ENCODE peak calls at places on chromosomes 12 and 14, in six cellular contexts. One of them, this sample, is unnamed.

GRCh38 chr12:103333676-103334075 is 162.1 kb downstream of the C12orf42 start:
- DNase-seq in BE2C: no peak
- DNase-seq in stimulated activated CD4-positive, alpha-beta T cell treated with anti-CD3 and anti-CD28 coated beads, Interleukin-1b, Interleukin-23, amount 100 ng/mL, for 4 hours: no peak
- DNase-seq in upper lobe of right lung: no peak
- DNase-seq in activated CD4-positive, alpha-beta T cell treated with anti-CD3 and anti-CD28 coated beads, Interleukin-2, amount 50 U/mL, for 1 hour: no peak
- DNase-seq in A673: no peak
- DNase-seq in this sample: no peak

GRCh38 chr14:86541969-86542368 is 1012.0 kb downstream of the FLRT2 start:
- DNase-seq in BE2C: peak
- DNase-seq in stimulated activated CD4-positive, alpha-beta T cell treated with anti-CD3 and anti-CD28 coated beads, Interleukin-1b, Interleukin-23, amount 100 ng/mL, for 4 hours: no peak
- DNase-seq in upper lobe of right lung: no peak
- DNase-seq in activated CD4-positive, alpha-beta T cell treated with anti-CD3 and anti-CD28 coated beads, Interleukin-2, amount 50 U/mL, for 1 hour: no peak
- DNase-seq in A673: peak
- DNase-seq in this sample: no peak

GRCh38 chr12:131408484-131408883 is 302.4 kb upstream of the SFSWAP start:
- DNase-seq in upper lobe of right lung: no peak
- DNase-seq in stimulated activated CD4-positive, alpha-beta T cell treated with anti-CD3 and anti-CD28 coated beads, Interleukin-1b, Interleukin-23, amount 100 ng/mL, for 4 hours: no peak
- DNase-seq in activated CD4-positive, alpha-beta T cell treated with anti-CD3 and anti-CD28 coated beads, Interleukin-2, amount 50 U/mL, for 1 hour: no peak
- DNase-seq in BE2C: no peak
- DNase-seq in A673: no peak
- DNase-seq in this sample: no peak

GRCh38 chr14:20857630-20858261 is 33.4 kb upstream of the RNASE3 start:
- DNase-seq in activated CD4-positive, alpha-beta T cell treated with anti-CD3 and anti-CD28 coated beads, Interleukin-2, amount 50 U/mL, for 1 hour: peak
- DNase-seq in A673: peak
- DNase-seq in stimulated activated CD4-positive, alpha-beta T cell treated with anti-CD3 and anti-CD28 coated beads, Interleukin-1b, Interleukin-23, amount 100 ng/mL, for 4 hours: peak
- DNase-seq in upper lobe of right lung: peak
- DNase-seq in BE2C: peak
- DNase-seq in this sample: peak

GRCh38 chr14:90666571-90666970 is 149.7 kb downstream of the TTC7B start:
- DNase-seq in activated CD4-positive, alpha-beta T cell treated with anti-CD3 and anti-CD28 coated beads, Interleukin-2, amount 50 U/mL, for 1 hour: no peak
- DNase-seq in upper lobe of right lung: no peak
- DNase-seq in A673: no peak
- DNase-seq in stimulated activated CD4-positive, alpha-beta T cell treated with anti-CD3 and anti-CD28 coated beads, Interleukin-1b, Interleukin-23, amount 100 ng/mL, for 4 hours: no peak
- DNase-seq in BE2C: no peak
- DNase-seq in this sample: no peak

GRCh38 chr14:55332654-55333570 is 61.7 kb downstream of the FBXO34 start:
- DNase-seq in BE2C: no peak
- DNase-seq in stimulated activated CD4-positive, alpha-beta T cell treated with anti-CD3 and anti-CD28 coated beads, Interleukin-1b, Interleukin-23, amount 100 ng/mL, for 4 hours: no peak
- DNase-seq in upper lobe of right lung: no peak
- DNase-seq in activated CD4-positive, alpha-beta T cell treated with anti-CD3 and anti-CD28 coated beads, Interleukin-2, amount 50 U/mL, for 1 hour: no peak
- DNase-seq in A673: no peak
- DNase-seq in this sample: no peak

GRCh38 chr12:52046859-52047258 is 4.4 kb upstream of the NR4A1 start:
- DNase-seq in stimulated activated CD4-positive, alpha-beta T cell treated with anti-CD3 and anti-CD28 coated beads, Interleukin-1b, Interleukin-23, amount 100 ng/mL, for 4 hours: no peak
- DNase-seq in A673: no peak
- DNase-seq in upper lobe of right lung: no peak
- DNase-seq in activated CD4-positive, alpha-beta T cell treated with anti-CD3 and anti-CD28 coated beads, Interleukin-2, amount 50 U/mL, for 1 hour: no peak
- DNase-seq in BE2C: no peak
- DNase-seq in this sample: no peak

GRCh38 chr14:106083082-106083481 is 556.7 kb downstream of the TMEM121 start:
- DNase-seq in BE2C: no peak
- DNase-seq in stimulated activated CD4-positive, alpha-beta T cell treated with anti-CD3 and anti-CD28 coated beads, Interleukin-1b, Interleukin-23, amount 100 ng/mL, for 4 hours: no peak
- DNase-seq in activated CD4-positive, alpha-beta T cell treated with anti-CD3 and anti-CD28 coated beads, Interleukin-2, amount 50 U/mL, for 1 hour: no peak
- DNase-seq in upper lobe of right lung: no peak
- DNase-seq in A673: no peak
- DNase-seq in this sample: no peak

GRCh38 chr14:96280104-96280503 is 24.1 kb downstream of the BDKRB1 start:
- DNase-seq in activated CD4-positive, alpha-beta T cell treated with anti-CD3 and anti-CD28 coated beads, Interleukin-2, amount 50 U/mL, for 1 hour: no peak
- DNase-seq in A673: no peak
- DNase-seq in upper lobe of right lung: no peak
- DNase-seq in stimulated activated CD4-positive, alpha-beta T cell treated with anti-CD3 and anti-CD28 coated beads, Interleukin-1b, Interleukin-23, amount 100 ng/mL, for 4 hours: no peak
- DNase-seq in BE2C: no peak
- DNase-seq in this sample: no peak

GRCh38 chr12:1926274-1926673 is 7.8 kb upstream of the CACNA2D4 start:
- DNase-seq in A673: no peak
- DNase-seq in BE2C: no peak
- DNase-seq in stimulated activated CD4-positive, alpha-beta T cell treated with anti-CD3 and anti-CD28 coated beads, Interleukin-1b, Interleukin-23, amount 100 ng/mL, for 4 hours: no peak
- DNase-seq in upper lobe of right lung: no peak
- DNase-seq in activated CD4-positive, alpha-beta T cell treated with anti-CD3 and anti-CD28 coated beads, Interleukin-2, amount 50 U/mL, for 1 hour: no peak
- DNase-seq in this sample: no peak

GRCh38 chr14:101918125-101918989 is 46.0 kb upstream of the DYNC1H1 start:
- DNase-seq in upper lobe of right lung: no peak
- DNase-seq in stimulated activated CD4-positive, alpha-beta T cell treated with anti-CD3 and anti-CD28 coated beads, Interleukin-1b, Interleukin-23, amount 100 ng/mL, for 4 hours: no peak
- DNase-seq in BE2C: no peak
- DNase-seq in A673: no peak
- DNase-seq in activated CD4-positive, alpha-beta T cell treated with anti-CD3 and anti-CD28 coated beads, Interleukin-2, amount 50 U/mL, for 1 hour: no peak
- DNase-seq in this sample: no peak

GRCh38 chr14:25833341-25834121 is 764.3 kb downstream of the NOVA1 start:
- DNase-seq in BE2C: peak
- DNase-seq in stimulated activated CD4-positive, alpha-beta T cell treated with anti-CD3 and anti-CD28 coated beads, Interleukin-1b, Interleukin-23, amount 100 ng/mL, for 4 hours: no peak
- DNase-seq in upper lobe of right lung: no peak
- DNase-seq in A673: peak
- DNase-seq in activated CD4-positive, alpha-beta T cell treated with anti-CD3 and anti-CD28 coated beads, Interleukin-2, amount 50 U/mL, for 1 hour: no peak
- DNase-seq in this sample: peak

GRCh38 chr12:106358410-106359241 is 1.1 kb downstream of the POLR3B start:
- DNase-seq in BE2C: peak
- DNase-seq in activated CD4-positive, alpha-beta T cell treated with anti-CD3 and anti-CD28 coated beads, Interleukin-2, amount 50 U/mL, for 1 hour: no peak
- DNase-seq in upper lobe of right lung: peak
- DNase-seq in A673: no peak
- DNase-seq in stimulated activated CD4-positive, alpha-beta T cell treated with anti-CD3 and anti-CD28 coated beads, Interleukin-1b, Interleukin-23, amount 100 ng/mL, for 4 hours: no peak
- DNase-seq in this sample: peak

GRCh38 chr14:75067212-75067611 is 2.2 kb upstream of the ZC2HC1C start:
- DNase-seq in upper lobe of right lung: no peak
- DNase-seq in stimulated activated CD4-positive, alpha-beta T cell treated with anti-CD3 and anti-CD28 coated beads, Interleukin-1b, Interleukin-23, amount 100 ng/mL, for 4 hours: no peak
- DNase-seq in A673: no peak
- DNase-seq in activated CD4-positive, alpha-beta T cell treated with anti-CD3 and anti-CD28 coated beads, Interleukin-2, amount 50 U/mL, for 1 hour: no peak
- DNase-seq in BE2C: no peak
- DNase-seq in this sample: no peak

GRCh38 chr12:127182018-127182417 is 1085.0 kb upstream of the TMEM132C start:
- DNase-seq in upper lobe of right lung: no peak
- DNase-seq in A673: no peak
- DNase-seq in stimulated activated CD4-positive, alpha-beta T cell treated with anti-CD3 and anti-CD28 coated beads, Interleukin-1b, Interleukin-23, amount 100 ng/mL, for 4 hours: no peak
- DNase-seq in activated CD4-positive, alpha-beta T cell treated with anti-CD3 and anti-CD28 coated beads, Interleukin-2, amount 50 U/mL, for 1 hour: no peak
- DNase-seq in BE2C: no peak
- DNase-seq in this sample: no peak

GRCh38 chr12:85057370-85057963 is 21.3 kb downstream of the LRRIQ1 start:
- DNase-seq in upper lobe of right lung: no peak
- DNase-seq in BE2C: peak
- DNase-seq in activated CD4-positive, alpha-beta T cell treated with anti-CD3 and anti-CD28 coated beads, Interleukin-2, amount 50 U/mL, for 1 hour: no peak
- DNase-seq in A673: peak
- DNase-seq in stimulated activated CD4-positive, alpha-beta T cell treated with anti-CD3 and anti-CD28 coated beads, Interleukin-1b, Interleukin-23, amount 100 ng/mL, for 4 hours: no peak
- DNase-seq in this sample: peak

GRCh38 chr14:68442828-68443460 is 349.9 kb downstream of the ZFP36L1 start:
- DNase-seq in activated CD4-positive, alpha-beta T cell treated with anti-CD3 and anti-CD28 coated beads, Interleukin-2, amount 50 U/mL, for 1 hour: no peak
- DNase-seq in BE2C: no peak
- DNase-seq in A673: no peak
- DNase-seq in stimulated activated CD4-positive, alpha-beta T cell treated with anti-CD3 and anti-CD28 coated beads, Interleukin-1b, Interleukin-23, amount 100 ng/mL, for 4 hours: no peak
- DNase-seq in upper lobe of right lung: no peak
- DNase-seq in this sample: no peak

GRCh38 chr12:41014643-41015020 is 173.5 kb upstream of the PDZRN4 start:
- DNase-seq in stimulated activated CD4-positive, alpha-beta T cell treated with anti-CD3 and anti-CD28 coated beads, Interleukin-1b, Interleukin-23, amount 100 ng/mL, for 4 hours: no peak
- DNase-seq in activated CD4-positive, alpha-beta T cell treated with anti-CD3 and anti-CD28 coated beads, Interleukin-2, amount 50 U/mL, for 1 hour: no peak
- DNase-seq in BE2C: no peak
- DNase-seq in upper lobe of right lung: no peak
- DNase-seq in A673: peak
- DNase-seq in this sample: no peak

GRCh38 chr12:22500100-22500499 is 44.2 kb downstream of the C2CD5 start:
- DNase-seq in stimulated activated CD4-positive, alpha-beta T cell treated with anti-CD3 and anti-CD28 coated beads, Interleukin-1b, Interleukin-23, amount 100 ng/mL, for 4 hours: no peak
- DNase-seq in A673: no peak
- DNase-seq in activated CD4-positive, alpha-beta T cell treated with anti-CD3 and anti-CD28 coated beads, Interleukin-2, amount 50 U/mL, for 1 hour: no peak
- DNase-seq in BE2C: no peak
- DNase-seq in upper lobe of right lung: no peak
- DNase-seq in this sample: no peak

GRCh38 chr12:121184425-121184824 is 25.5 kb upstream of the P2RX4 start:
- DNase-seq in activated CD4-positive, alpha-beta T cell treated with anti-CD3 and anti-CD28 coated beads, Interleukin-2, amount 50 U/mL, for 1 hour: no peak
- DNase-seq in BE2C: no peak
- DNase-seq in stimulated activated CD4-positive, alpha-beta T cell treated with anti-CD3 and anti-CD28 coated beads, Interleukin-1b, Interleukin-23, amount 100 ng/mL, for 4 hours: no peak
- DNase-seq in A673: no peak
- DNase-seq in upper lobe of right lung: no peak
- DNase-seq in this sample: no peak

GRCh38 chr14:95313707-95314106 is 6.0 kb downstream of the CLMN start:
- DNase-seq in stimulated activated CD4-positive, alpha-beta T cell treated with anti-CD3 and anti-CD28 coated beads, Interleukin-1b, Interleukin-23, amount 100 ng/mL, for 4 hours: no peak
- DNase-seq in A673: no peak
- DNase-seq in activated CD4-positive, alpha-beta T cell treated with anti-CD3 and anti-CD28 coated beads, Interleukin-2, amount 50 U/mL, for 1 hour: no peak
- DNase-seq in BE2C: no peak
- DNase-seq in upper lobe of right lung: peak
- DNase-seq in this sample: peak

GRCh38 chr12:130126023-130126432 is 36.2 kb upstream of the FZD10 start:
- DNase-seq in upper lobe of right lung: no peak
- DNase-seq in activated CD4-positive, alpha-beta T cell treated with anti-CD3 and anti-CD28 coated beads, Interleukin-2, amount 50 U/mL, for 1 hour: no peak
- DNase-seq in A673: no peak
- DNase-seq in stimulated activated CD4-positive, alpha-beta T cell treated with anti-CD3 and anti-CD28 coated beads, Interleukin-1b, Interleukin-23, amount 100 ng/mL, for 4 hours: no peak
- DNase-seq in BE2C: no peak
- DNase-seq in this sample: no peak

GRCh38 chr12:10368206-10369171 is 21.4 kb downstream of the KLRK1 start:
- DNase-seq in stimulated activated CD4-positive, alpha-beta T cell treated with anti-CD3 and anti-CD28 coated beads, Interleukin-1b, Interleukin-23, amount 100 ng/mL, for 4 hours: no peak
- DNase-seq in upper lobe of right lung: no peak
- DNase-seq in activated CD4-positive, alpha-beta T cell treated with anti-CD3 and anti-CD28 coated beads, Interleukin-2, amount 50 U/mL, for 1 hour: no peak
- DNase-seq in A673: no peak
- DNase-seq in BE2C: no peak
- DNase-seq in this sample: peak